ENCODE peak calls at places on chromosomes 3 and 15, in four cellular contexts. H, V, U and R are unnamed samples.

GRCh38 chr3:187280644-187281043 is 10.9 kb downstream of the MASP1 start:
- DNase-seq in H (no peak), V (no peak), U (no peak), R (no peak)

GRCh38 chr3:37779289-37780152 is 82.2 kb upstream of the CTDSPL start:
- DNase-seq in H (no peak), V (peak), U (no peak), R (no peak)

GRCh38 chr3:134009345-134010000 is 20.3 kb downstream of the SLCO2A1 start:
- DNase-seq in H (no peak), V (no peak), U (no peak), R (no peak)

GRCh38 chr15:57322602-57323250 is 53.6 kb upstream of the CGNL1 start:
- DNase-seq in H (no peak), V (no peak), U (no peak), R (no peak)

GRCh38 chr3:35664460-35664919 is 25.2 kb downstream of the ARPP21 start:
- DNase-seq in H (no peak), V (peak), U (no peak), R (peak)

GRCh38 chr3:31193429-31193828 is 299.0 kb upstream of the GADL1 start:
- DNase-seq in H (no peak), V (no peak), U (no peak), R (no peak)

GRCh38 chr3:186638259-186638658 is 1.9 kb upstream of the FETUB start:
- DNase-seq in H (no peak), V (no peak), U (no peak), R (no peak)

GRCh38 chr3:53069422-53070068 is 23.7 kb upstream of the SFMBT1 start:
- DNase-seq in H (no peak), V (no peak), U (no peak), R (no peak)

GRCh38 chr15:92906563-92907081 is 6.5 kb downstream of the CHD2 start:
- DNase-seq in H (no peak), V (peak), U (peak), R (no peak)

GRCh38 chr3:107117922-107118576 is 259.2 kb upstream of the CCDC54 start:
- DNase-seq in H (no peak), V (peak), U (no peak), R (peak)

GRCh38 chr3:63992461-63993209 is 30.7 kb downstream of the PSMD6 start:
- DNase-seq in H (no peak), V (no peak), U (no peak), R (no peak)

GRCh38 chr15:75314552-75315290 is 21.1 kb upstream of the COMMD4 start:
- DNase-seq in H (no peak), V (no peak), U (no peak), R (no peak)

GRCh38 chr3:11238880-11239279 is 33.3 kb upstream of the ATG7 start:
- DNase-seq in H (no peak), V (no peak), U (no peak), R (no peak)

GRCh38 chr15:52326758-52327157 is 31.2 kb upstream of the MYO5C start:
- DNase-seq in H (no peak), V (no peak), U (no peak), R (peak)

GRCh38 chr3:184672972-184673875 is 38.6 kb downstream of the MAGEF1 start:
- DNase-seq in H (no peak), V (no peak), U (no peak), R (no peak)